ENCODE peak calls at places on chromosomes 2 and 18, in four cellular contexts. P is HCT116, I is MG63, D is dorsolateral prefrontal cortex. E is an unnamed sample.

GRCh38 chr2:238709324-238709723 is 138.6 kb upstream of the TWIST2 start:
- DNase-seq in I (no peak), D (no peak), P (no peak), E (no peak)

GRCh38 chr2:190180313-190181065 is 118.0 kb upstream of the MSTN start:
- DNase-seq in P (peak), D (peak), I (peak), E (no peak)

GRCh38 chr18:70135604-70136003 is 69.9 kb downstream of the RTTN start:
- DNase-seq in D (no peak), I (no peak), P (no peak), E (peak)

GRCh38 chr2:95382128-95382645 is 20.3 kb upstream of the FAHD2A start:
- DNase-seq in D (no peak), P (no peak), I (no peak), E (no peak)

GRCh38 chr2:37326866-37327634 is 2.4 kb upstream of the PRKD3 start:
- DNase-seq in I (no peak), D (no peak), P (no peak), E (no peak)

GRCh38 chr2:45466045-45466444 is 145.0 kb downstream of the SRBD1 start:
- DNase-seq in P (no peak), I (no peak), D (no peak), E (no peak)

GRCh38 chr2:16321872-16322271 is 343.8 kb downstream of the CYRIA start:
- DNase-seq in I (no peak), P (no peak), D (no peak), E (no peak)

GRCh38 chr18:76426738-76427305 is 68.2 kb downstream of the ZNF516 start:
- DNase-seq in I (no peak), P (peak), D (no peak), E (no peak)

GRCh38 chr2:140091926-140092325 is 1311.7 kb upstream of the NXPH2 start:
- DNase-seq in I (no peak), P (no peak), D (no peak), E (peak)

GRCh38 chr2:63008838-63009237 is 41.8 kb upstream of the OTX1 start:
- DNase-seq in I (no peak), P (no peak), D (no peak), E (no peak)

GRCh38 chr18:70288851-70289328 is at the start of gene SOCS6:
- DNase-seq in P (no peak), D (no peak), I (peak), E (peak)

GRCh38 chr2:16124881-16125613 is 184.7 kb downstream of the MYCN start:
- DNase-seq in D (no peak), I (no peak), P (no peak), E (no peak)

GRCh38 chr2:27092696-27093429 is 6.3 kb downstream of the KHK start:
- DNase-seq in P (no peak), I (no peak), D (no peak), E (no peak)

GRCh38 chr2:9274701-9275343 is 68.2 kb downstream of the ASAP2 start:
- DNase-seq in D (no peak), I (no peak), P (no peak), E (no peak)

GRCh38 chr2:32882911-32883810 is 63.6 kb upstream of the LTBP1 start:
- DNase-seq in D (no peak), I (peak), P (no peak), E (peak)

GRCh38 chr2:79275863-79276262 is 116.3 kb upstream of the REG3A start:
- DNase-seq in P (no peak), I (no peak), D (no peak), E (no peak)

GRCh38 chr2:27238976-27239375 is 21.8 kb downstream of the CAD start:
- DNase-seq in D (no peak), I (no peak), P (no peak), E (no peak)

GRCh38 chr2:20537423-20538307 is 90.8 kb downstream of the RHOB start:
- DNase-seq in P (no peak), D (no peak), I (no peak), E (no peak)

GRCh38 chr2:96157649-96158553 is 12.7 kb upstream of the DUSP2 start:
- DNase-seq in P (no peak), I (no peak), D (no peak), E (peak)

GRCh38 chr2:42021490-42021889 is 26.3 kb upstream of the PKDCC start:
- DNase-seq in D (no peak), P (no peak), I (no peak), E (no peak)

GRCh38 chr2:168033966-168034365 is 213.4 kb downstream of the STK39 start:
- DNase-seq in I (no peak), D (no peak), P (no peak), E (no peak)